ENCODE peak calls at places on chromosomes 3 and 15, in four cellular contexts. One of them, this sample, is unnamed. For H3K4me1, the result is how much of the 10 kb centered on the place peaks cover.

GRCh38 chr3:192570757-192571156 is 156.6 kb downstream of the FGF12 start:
- DNase-seq in heart left ventricle: no peak
- DNase-seq in tibial artery: no peak
- DNase-seq in pancreas: no peak
- DNase-seq in this sample: no peak

GRCh38 chr3:6723205-6723604 is 137.7 kb upstream of the GRM7 start:
- DNase-seq in heart left ventricle: no peak
- DNase-seq in pancreas: no peak
- DNase-seq in tibial artery: no peak
- DNase-seq in this sample: no peak

GRCh38 chr3:1962531-1963090 is 136.1 kb upstream of the CNTN4 start:
- DNase-seq in pancreas: no peak
- DNase-seq in tibial artery: no peak
- DNase-seq in heart left ventricle: no peak
- DNase-seq in this sample: no peak

GRCh38 chr3:177811835-177812234 is 614.6 kb upstream of the TBL1XR1 start:
- DNase-seq in pancreas: no peak
- DNase-seq in tibial artery: no peak
- DNase-seq in heart left ventricle: no peak
- DNase-seq in this sample: no peak

GRCh38 chr3:58536501-58537411 is at the start of gene ACOX2:
- DNase-seq in heart left ventricle: peak
- DNase-seq in tibial artery: peak
- DNase-seq in pancreas: no peak
- DNase-seq in this sample: peak

GRCh38 chr3:85977615-85978338 is 1013.2 kb downstream of the VGLL3 start:
- DNase-seq in tibial artery: no peak
- DNase-seq in pancreas: no peak
- DNase-seq in heart left ventricle: no peak
- DNase-seq in this sample: no peak

GRCh38 chr15:61888074-61888780 is 172.0 kb downstream of the VPS13C start:
- DNase-seq in heart left ventricle: no peak
- DNase-seq in pancreas: no peak
- DNase-seq in tibial artery: no peak
- DNase-seq in this sample: no peak

GRCh38 chr3:150414273-150414672 is 6.2 kb downstream of the TSC22D2 start:
- DNase-seq in tibial artery: no peak
- DNase-seq in heart left ventricle: peak
- DNase-seq in pancreas: no peak
- DNase-seq in this sample: no peak

GRCh38 chr3:37064747-37065146 is 71.4 kb downstream of the MLH1 start:
- DNase-seq in heart left ventricle: no peak
- DNase-seq in pancreas: no peak
- DNase-seq in tibial artery: no peak
- DNase-seq in this sample: no peak

GRCh38 chr3:184523825-184524615 is 37.6 kb upstream of the EPHB3 start:
- DNase-seq in pancreas: peak
- DNase-seq in tibial artery: no peak
- DNase-seq in heart left ventricle: no peak
- DNase-seq in this sample: no peak

GRCh38 chr3:16104161-16104560 is 70.3 kb upstream of the GALNT15 start:
- DNase-seq in heart left ventricle: no peak
- DNase-seq in pancreas: no peak
- DNase-seq in tibial artery: no peak
- DNase-seq in this sample: no peak

GRCh38 chr3:166444756-166445155 is 607.5 kb upstream of the BCHE start:
- DNase-seq in tibial artery: no peak
- DNase-seq in heart left ventricle: no peak
- DNase-seq in pancreas: no peak
- DNase-seq in this sample: no peak

GRCh38 chr15:39299506-39300267 is 281.2 kb upstream of the THBS1 start:
- DNase-seq in pancreas: no peak
- DNase-seq in heart left ventricle: no peak
- DNase-seq in tibial artery: no peak
- DNase-seq in this sample: no peak
- H3K4me3 ChIP-seq in pancreas: no peak
- H3K4me3 ChIP-seq in heart left ventricle: no peak
- H3K4me3 ChIP-seq in tibial artery: no peak
- H3K4me3 ChIP-seq in this sample: no peak

GRCh38 chr3:152280539-152280938 is 11.8 kb downstream of the MBNL1 start:
- DNase-seq in tibial artery: no peak
- DNase-seq in heart left ventricle: no peak
- DNase-seq in pancreas: no peak
- DNase-seq in this sample: no peak
- H3K4me1 ChIP-seq in tibial artery: under half
- H3K4me1 ChIP-seq in heart left ventricle: under half
- H3K4me1 ChIP-seq in pancreas: half or more
- H3K4me1 ChIP-seq in this sample: half or more

GRCh38 chr3:127915937-127916480 is 977 bp downstream of the KBTBD12 start:
- DNase-seq in heart left ventricle: no peak
- DNase-seq in tibial artery: no peak
- DNase-seq in pancreas: no peak
- DNase-seq in this sample: no peak

GRCh38 chr3:127914584-127914983 is 448 bp upstream of the KBTBD12 start:
- DNase-seq in pancreas: no peak
- DNase-seq in heart left ventricle: no peak
- DNase-seq in tibial artery: no peak
- DNase-seq in this sample: no peak

GRCh38 chr3:127911421-127911931 is 3.6 kb upstream of the KBTBD12 start:
- DNase-seq in tibial artery: peak
- DNase-seq in pancreas: no peak
- DNase-seq in heart left ventricle: no peak
- DNase-seq in this sample: no peak

GRCh38 chr3:127920738-127921137 is 5.7 kb downstream of the KBTBD12 start:
- DNase-seq in heart left ventricle: no peak
- DNase-seq in tibial artery: no peak
- DNase-seq in pancreas: no peak
- DNase-seq in this sample: no peak

GRCh38 chr3:127915115-127915936 is at the start of gene KBTBD12:
- DNase-seq in heart left ventricle: peak
- DNase-seq in tibial artery: peak
- DNase-seq in pancreas: peak
- DNase-seq in this sample: peak
- H3K4me3 ChIP-seq in heart left ventricle: peak
- H3K4me3 ChIP-seq in tibial artery: peak
- H3K4me3 ChIP-seq in pancreas: peak
- H3K4me3 ChIP-seq in this sample: peak

GRCh38 chr3:141508067-141508436 is 21.2 kb downstream of the RASA2 start:
- DNase-seq in pancreas: no peak
- DNase-seq in heart left ventricle: no peak
- DNase-seq in tibial artery: no peak
- DNase-seq in this sample: no peak

GRCh38 chr3:141507392-141508066 is 20.7 kb downstream of the RASA2 start:
- DNase-seq in heart left ventricle: no peak
- DNase-seq in pancreas: no peak
- DNase-seq in tibial artery: no peak
- DNase-seq in this sample: no peak

GRCh38 chr3:141505166-141505565 is 18.3 kb downstream of the RASA2 start:
- DNase-seq in tibial artery: no peak
- DNase-seq in heart left ventricle: no peak
- DNase-seq in pancreas: no peak
- DNase-seq in this sample: no peak

GRCh38 chr3:141500397-141500796 is 13.6 kb downstream of the RASA2 start:
- DNase-seq in heart left ventricle: no peak
- DNase-seq in pancreas: no peak
- DNase-seq in tibial artery: no peak
- DNase-seq in this sample: no peak

GRCh38 chr3:141506071-141506470 is 19.2 kb downstream of the RASA2 start:
- DNase-seq in heart left ventricle: no peak
- DNase-seq in tibial artery: no peak
- DNase-seq in pancreas: no peak
- DNase-seq in this sample: no peak
- H3K4me1 ChIP-seq in heart left ventricle: under half
- H3K4me1 ChIP-seq in tibial artery: under half
- H3K4me1 ChIP-seq in pancreas: under half
- H3K4me1 ChIP-seq in this sample: under half

This sample was measured in lower lobe of right lung.